ENCODE peak calls at places on chromosomes 5 and 9, in six cellular contexts. C is A549, S is IMR-90, T is K562, B is HepG2, L is GM12878. F is an unnamed sample.
A peak's percentile ranks its signal among the peaks of the same experiment; 100 is the strongest.

GRCh38 chr9:97666907-97667686 is 30.0 kb downstream of the XPA start:
- DNase-seq in C (no peak), S (no peak), T (no peak), B (no peak), L (no peak), F (no peak)

GRCh38 chr9:126642009-126642744 is 28.4 kb downstream of the LMX1B start:
- DNase-seq in C (no peak), S (no peak), T (no peak), B (no peak), L (no peak), F (no peak)

GRCh38 chr9:136693490-136694162 is 6.4 kb upstream of the AGPAT2 start:
- DNase-seq in C (peak; percentile 86), S (peak; percentile 24), T (peak; percentile 79), B (peak; percentile 63), L (no peak), F (no peak)

GRCh38 chr5:68673451-68674180 is 420.2 kb upstream of the SLC30A5 start:
- DNase-seq in C (no peak), S (no peak), T (no peak), B (peak; percentile 12), L (no peak), F (no peak)

GRCh38 chr5:42168091-42168670 is 243.1 kb downstream of the FBXO4 start:
- DNase-seq in C (no peak), S (no peak), T (no peak), B (no peak), L (no peak), F (no peak)

GRCh38 chr5:24065786-24066185 is 558.4 kb downstream of the PRDM9 start:
- DNase-seq in C (no peak), S (no peak), T (no peak), B (no peak), L (no peak), F (no peak)

GRCh38 chr5:50727149-50727496 is 60.7 kb downstream of the PARP8 start:
- DNase-seq in C (no peak), S (no peak), T (no peak), B (no peak), L (no peak), F (no peak)

GRCh38 chr5:135457424-135458071 is 5.4 kb upstream of the TIFAB start:
- DNase-seq in C (peak; percentile 74), S (peak; percentile 36), T (peak; percentile 93), B (peak; percentile 56), L (no peak), F (peak; percentile 83)

GRCh38 chr9:95249986-95250385 is 67.5 kb downstream of the FANCC start:
- DNase-seq in C (no peak), S (no peak), T (no peak), B (peak; percentile 65), L (no peak), F (no peak)

GRCh38 chr9:29078063-29078660 is 1504.9 kb upstream of the C9orf72 start:
- DNase-seq in C (peak; percentile 18), S (no peak), T (no peak), B (no peak), L (no peak), F (no peak)

DNA sequence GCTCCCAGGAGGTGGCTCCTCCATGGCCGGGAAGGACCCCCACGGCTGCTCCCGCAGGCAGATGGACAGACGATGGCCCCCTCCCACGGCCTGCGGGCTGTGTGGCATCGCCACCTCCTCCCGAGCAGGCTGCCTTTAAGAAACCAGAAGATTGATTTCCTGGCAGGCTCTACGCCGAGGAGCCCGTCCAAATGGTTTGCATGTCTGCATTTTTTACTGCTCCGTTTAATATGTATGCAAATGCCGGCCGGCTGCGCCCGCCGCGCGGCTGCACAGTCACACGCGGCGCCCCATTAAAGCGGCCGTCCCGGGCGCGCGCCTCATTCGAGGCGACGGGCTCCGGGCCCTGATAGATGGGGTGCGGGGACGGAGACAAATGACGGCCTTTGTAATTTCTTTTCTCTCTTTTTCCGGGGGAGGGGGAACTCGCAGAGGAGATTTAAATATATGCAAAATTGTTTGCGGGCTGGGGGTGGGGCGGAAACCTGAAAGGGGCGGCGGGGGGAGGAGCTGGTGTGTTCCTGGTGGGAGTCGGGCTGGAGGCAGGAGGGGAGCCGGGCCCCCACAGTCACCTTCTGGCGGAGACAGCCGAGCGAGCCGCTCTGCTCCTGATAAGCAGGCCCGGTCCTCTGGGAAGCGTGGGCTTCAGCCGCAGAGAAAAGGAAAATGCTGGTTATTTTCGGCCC is 158.7 kb upstream of the IER5L start:
- DNase-seq in C (no peak), S (peak; percentile 55), T (peak; percentile 26), B (no peak), L (no peak), F (no peak)
- TF ChIP-seq BHLHE40 in C (no peak), S (no peak), T (no peak), B (no peak), L (no peak), F (no peak)

DNA sequence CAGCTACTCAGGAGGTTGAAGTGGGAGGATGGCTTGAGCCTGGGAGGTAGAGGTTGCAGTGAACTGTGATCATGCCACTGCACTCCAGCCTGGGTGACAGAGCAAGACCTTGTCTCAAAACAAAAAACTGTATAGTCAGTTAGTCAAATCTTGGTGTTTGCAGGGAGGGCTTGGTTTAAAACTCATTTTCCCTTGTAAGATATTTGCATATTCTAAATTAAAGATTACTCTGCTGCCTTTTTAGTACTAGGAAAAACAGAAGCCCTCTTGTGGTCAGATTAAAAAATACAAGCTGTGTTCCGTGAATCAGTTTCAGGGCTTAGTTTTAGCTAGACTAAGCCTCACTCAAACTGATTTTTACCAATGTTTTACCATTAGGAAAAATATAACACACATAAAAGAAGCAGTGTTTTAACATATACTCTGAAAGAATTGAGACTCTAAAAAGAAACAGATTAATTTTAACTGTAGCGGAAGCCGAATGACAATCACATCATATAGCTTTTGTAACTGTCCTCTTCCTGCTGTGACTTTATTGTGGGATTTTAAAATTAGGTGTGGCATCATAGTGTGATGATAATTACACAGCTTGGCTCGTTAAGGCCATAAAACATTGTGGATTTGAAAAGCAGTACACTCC is 84.9 kb upstream of the BASP1 start:
- DNase-seq in C (peak; percentile 37), S (peak; percentile 63), T (peak; percentile 27), B (no peak), L (no peak), F (peak; percentile 43)
- TF ChIP-seq BHLHE40 in C (no peak), S (no peak), T (no peak), B (no peak), L (no peak), F (no peak)

GRCh38 chr9:3526166-3526902 is 533 bp upstream of the RFX3 start:
- DNase-seq in C (peak; percentile 89), S (peak; percentile 79), T (peak; percentile 82), B (peak; percentile 74), L (no peak), F (peak; percentile 51)

GRCh38 chr9:3527653-3527960 is 1.8 kb upstream of the RFX3 start:
- DNase-seq in C (no peak), S (no peak), T (peak; percentile 30), B (peak; percentile 3), L (no peak), F (no peak)

GRCh38 chr9:3525836-3526165 is at the start of gene RFX3:
- DNase-seq in C (peak; percentile 95), S (peak; percentile 97), T (peak; percentile 90), B (peak; percentile 91), L (peak; percentile 78), F (peak; percentile 64)

GRCh38 chr9:3526903-3527652 is 1.3 kb upstream of the RFX3 start:
- DNase-seq in C (peak; percentile 49), S (peak; percentile 13), T (peak; percentile 52), B (peak; percentile 28), L (no peak), F (peak; percentile 5)

GRCh38 chr9:3525088-3525835 is 539 bp downstream of the RFX3 start:
- DNase-seq in C (peak; percentile 10), S (no peak), T (no peak), B (no peak), L (no peak), F (peak; percentile 6)
- TF ChIP-seq BHLHE40 in C (no peak), S (no peak), T (no peak), B (no peak), L (no peak), F (no peak)

GRCh38 chr9:14061921-14062320 is 252.0 kb downstream of the NFIB start:
- DNase-seq in C (no peak), S (no peak), T (no peak), B (no peak), L (no peak), F (no peak)
- TF ChIP-seq BHLHE40 in C (no peak), S (no peak), T (no peak), B (no peak), L (no peak), F (no peak)

GRCh38 chr9:84163227-84163626 is 177.3 kb downstream of the SLC28A3 start:
- DNase-seq in C (no peak), S (no peak), T (peak; percentile 6), B (no peak), L (no peak), F (no peak)

GRCh38 chr9:84170521-84171141 is 169.9 kb downstream of the SLC28A3 start:
- DNase-seq in C (peak; percentile 37), S (peak; percentile 98), T (peak; percentile 21), B (peak; percentile 45), L (no peak), F (peak; percentile 12)

GRCh38 chr9:84169240-84169639 is 171.3 kb downstream of the SLC28A3 start:
- DNase-seq in C (no peak), S (peak; percentile 85), T (no peak), B (no peak), L (no peak), F (no peak)

DNA sequence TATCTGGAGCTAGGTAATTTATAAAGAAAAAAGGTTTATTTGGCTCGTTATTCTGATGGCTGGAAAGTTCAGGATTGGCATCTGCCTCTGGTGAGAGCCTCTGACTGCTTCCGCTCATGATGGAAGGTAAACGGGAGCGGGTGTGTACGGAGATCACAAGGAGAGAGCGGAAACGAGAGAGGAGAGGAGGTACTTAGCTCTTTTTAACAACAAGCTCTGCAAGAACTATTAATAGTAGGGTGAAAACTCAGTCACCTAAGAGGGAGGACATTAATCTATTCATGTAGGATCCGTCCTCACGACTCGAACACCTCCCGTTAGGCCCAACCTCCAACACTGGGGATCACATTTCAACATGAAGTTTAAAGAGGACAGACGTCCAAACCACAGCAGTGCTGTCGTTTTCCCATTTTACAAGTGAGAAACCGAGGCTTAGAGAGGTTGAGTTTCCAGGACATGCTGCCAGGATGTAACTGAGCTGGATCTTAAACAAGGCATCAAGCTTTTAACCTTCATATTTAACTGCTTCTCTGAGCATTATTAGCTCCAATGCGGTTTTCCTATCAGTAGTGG is 173.6 kb downstream of the SLC28A3 start:
- DNase-seq in C (no peak), S (no peak), T (no peak), B (no peak), L (no peak), F (no peak)
- TF ChIP-seq BHLHE40 in C (no peak), S (no peak), T (no peak), B (no peak), L (no peak), F (no peak)

F was measured in HEK293T.